ENCODE peak calls at places on chromosomes 16 and 17, in five cellular contexts. T is A549; G is transverse colon; J is HL-60; L is CD8-positive, alpha-beta memory T cell. P is an unnamed sample.

GRCh38 chr17:81397314-81398169 is 2.3 kb downstream of the BAHCC1 start:
- DNase-seq in T (peak), G (peak), J (no peak), L (no peak), P (no peak)

GRCh38 chr16:66484453-66485213 is 57.5 kb downstream of the BEAN1 start:
- DNase-seq in T (no peak), G (no peak), J (no peak), L (no peak), P (no peak)

GRCh38 chr16:48206594-48207242 is 37.4 kb upstream of the LONP2 start:
- DNase-seq in T (no peak), G (no peak), J (no peak), L (no peak), P (no peak)

GRCh38 chr16:85313541-85314208 is 201.4 kb upstream of the CIBAR2 start:
- DNase-seq in T (no peak), G (no peak), J (no peak), L (no peak), P (no peak)

GRCh38 chr16:9206156-9206555 is 114.7 kb downstream of the HAPSTR1 start:
- DNase-seq in T (no peak), G (no peak), J (no peak), L (no peak), P (no peak)

GRCh38 chr17:81471804-81472456 is 40.7 kb downstream of the ACTG1 start:
- DNase-seq in T (peak), G (peak), J (no peak), L (no peak), P (no peak)

GRCh38 chr17:47821424-47822379 is at the start of gene OSBPL7:
- DNase-seq in T (peak), G (peak), J (peak), L (peak), P (no peak)

GRCh38 chr16:86351041-86351784 is 159.1 kb upstream of the FOXF1 start:
- DNase-seq in T (no peak), G (no peak), J (no peak), L (no peak), P (no peak)

GRCh38 chr16:65876624-65877023 is 489.9 kb upstream of the CDH5 start:
- DNase-seq in T (no peak), G (no peak), J (no peak), L (no peak), P (no peak)

GRCh38 chr16:11613381-11614303 is 26.9 kb upstream of the LITAF start:
- DNase-seq in T (no peak), G (peak), J (peak), L (no peak), P (no peak)

GRCh38 chr17:59427425-59427921 is 96.0 kb downstream of the YPEL2 start:
- DNase-seq in T (no peak), G (no peak), J (no peak), L (no peak), P (no peak)

GRCh38 chr16:85086347-85087291 is 25.7 kb downstream of the CIBAR2 start:
- DNase-seq in T (peak), G (peak), J (no peak), L (peak), P (no peak)

GRCh38 chr17:830381-830780 is 48.2 kb downstream of the MRM3 start:
- DNase-seq in T (no peak), G (no peak), J (no peak), L (no peak), P (no peak)
- H3K27ac ChIP-seq in T (no peak), G (no peak), J (no peak), L (no peak), P (no peak)

DNA sequence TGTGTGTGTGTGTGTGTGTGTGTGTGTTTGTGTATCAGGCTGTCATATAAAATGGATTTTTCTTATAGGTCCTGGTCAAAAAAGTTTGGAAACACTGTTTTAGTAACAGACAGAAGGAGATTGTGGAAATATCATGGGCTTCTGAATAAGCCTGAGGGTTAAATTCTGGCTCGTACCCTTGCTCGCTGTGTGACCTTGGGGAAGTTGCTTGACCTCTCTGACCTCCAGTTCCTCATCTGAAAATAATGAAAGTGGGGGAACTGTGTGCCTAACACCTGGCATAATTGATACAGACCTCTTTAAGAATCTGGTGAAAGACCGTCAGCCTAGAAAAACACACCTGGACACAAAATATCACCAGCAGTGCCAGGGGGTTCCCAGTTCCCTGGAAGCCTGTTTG is 25.6 kb upstream of the PIK3R6 start:
- DNase-seq in T (no peak), G (no peak), J (no peak), L (no peak), P (no peak)
- H3K27ac ChIP-seq in T (no peak), G (no peak), J (no peak), L (no peak), P (no peak)

DNA sequence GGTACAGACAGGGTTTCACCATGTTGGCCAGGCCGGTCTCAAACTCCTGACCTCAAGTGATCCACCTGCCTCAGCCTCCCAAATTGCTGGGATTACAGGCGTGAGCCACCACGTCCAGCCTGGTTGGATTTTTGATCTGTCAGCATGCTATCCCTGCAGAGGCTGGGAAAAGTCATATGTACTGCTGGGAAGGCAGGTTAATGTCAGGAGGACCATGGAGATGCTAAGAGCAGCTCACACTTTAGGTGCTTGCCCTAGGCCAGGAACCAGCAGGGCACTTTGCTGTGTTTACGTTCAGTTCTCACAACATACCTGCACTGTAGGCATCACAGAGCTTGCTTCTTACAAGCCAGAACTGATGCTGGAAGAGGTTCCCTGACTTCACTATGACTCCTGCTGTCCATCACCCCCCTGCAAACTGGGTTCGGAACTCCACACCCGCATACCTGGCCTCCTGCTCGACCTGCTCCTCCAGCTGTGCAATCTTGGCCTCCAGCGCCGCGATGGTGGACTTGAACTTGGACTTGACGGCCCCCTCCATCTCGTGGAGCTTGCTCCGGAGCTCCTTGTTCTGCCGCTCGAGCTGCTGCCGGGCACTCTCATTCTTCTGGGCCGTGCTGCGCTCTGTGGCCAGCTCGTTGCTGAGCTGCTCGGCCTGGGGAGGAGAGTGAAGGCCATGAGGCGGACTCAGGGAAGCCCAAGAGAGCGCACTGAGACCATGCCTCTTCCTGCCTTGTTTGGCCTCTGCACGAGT is 66.8 kb downstream of the NDE1 start:
- DNase-seq in T (no peak), G (no peak), J (no peak), L (no peak), P (no peak)
- H3K27ac ChIP-seq in T (no peak), G (no peak), J (no peak), L (no peak), P (no peak)

DNA sequence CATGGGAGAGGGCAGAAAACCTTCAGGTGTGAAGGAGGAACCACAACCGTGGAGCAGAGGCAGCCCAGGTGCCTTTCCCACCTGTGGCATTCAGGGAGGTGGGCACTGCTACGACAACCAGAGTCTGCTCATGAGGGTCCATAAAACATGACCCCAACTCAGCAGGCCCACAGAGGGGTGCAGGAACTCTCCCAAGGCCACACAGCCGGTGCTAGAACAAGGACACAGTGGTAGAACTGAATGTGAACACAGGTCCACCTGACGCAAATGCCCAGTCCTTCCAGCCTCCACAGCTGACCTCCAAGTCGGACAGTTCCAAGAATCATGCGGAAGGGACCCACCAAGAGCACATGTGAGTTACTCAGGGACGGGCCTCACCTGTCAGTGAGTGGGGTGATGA is 76.4 kb downstream of the DNAH17 start:
- DNase-seq in T (no peak), G (no peak), J (no peak), L (peak), P (no peak)
- H3K27ac ChIP-seq in T (peak), G (no peak), J (no peak), L (no peak), P (no peak)

GRCh38 chr17:50477976-50478375 is 684 bp upstream of the RSAD1 start:
- DNase-seq in T (no peak), G (no peak), J (no peak), L (no peak), P (no peak)

GRCh38 chr17:50480142-50480764 is 1.6 kb downstream of the RSAD1 start:
- DNase-seq in T (no peak), G (no peak), J (no peak), L (no peak), P (no peak)

GRCh38 chr17:50480854-50481490 is 2.3 kb downstream of the RSAD1 start:
- DNase-seq in T (no peak), G (no peak), J (no peak), L (no peak), P (no peak)

GRCh38 chr17:50478391-50479361 is at the start of gene RSAD1:
- DNase-seq in T (peak), G (peak), J (peak), L (peak), P (no peak)

DNA sequence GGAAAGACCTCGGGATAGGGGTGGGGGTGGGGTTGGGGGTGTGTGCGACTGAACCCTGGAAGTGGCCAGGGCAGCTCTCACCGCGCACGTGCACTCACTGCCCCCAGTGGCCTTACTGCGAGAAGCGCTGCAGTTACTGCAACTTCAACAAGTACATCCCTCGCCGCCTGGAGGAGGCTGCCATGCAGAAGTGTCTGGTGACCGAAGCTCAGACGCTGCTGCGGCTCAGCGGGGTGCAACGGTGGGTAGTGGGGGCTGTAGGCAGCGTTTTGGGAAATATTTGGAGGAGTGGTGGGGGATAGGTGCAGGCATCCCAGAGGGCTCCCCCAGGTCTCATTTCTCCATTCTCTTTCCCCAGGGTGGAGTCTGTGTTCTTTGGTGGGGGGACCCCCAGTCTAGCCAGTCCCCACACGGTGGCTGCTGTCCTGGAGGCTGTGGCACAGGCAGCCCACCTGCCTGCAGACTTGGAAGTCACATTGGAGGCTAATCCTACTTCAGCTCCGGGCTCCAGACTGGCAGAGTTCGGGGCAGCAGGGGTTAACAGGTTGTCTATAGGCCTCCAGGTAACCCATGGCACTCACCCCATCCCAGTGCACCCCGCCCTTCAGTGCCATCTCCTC is 972 bp downstream of the RSAD1 start:
- DNase-seq in T (peak), G (peak), J (peak), L (peak), P (no peak)
- H3K27ac ChIP-seq in T (peak), G (peak), J (no peak), L (no peak), P (no peak)

DNA sequence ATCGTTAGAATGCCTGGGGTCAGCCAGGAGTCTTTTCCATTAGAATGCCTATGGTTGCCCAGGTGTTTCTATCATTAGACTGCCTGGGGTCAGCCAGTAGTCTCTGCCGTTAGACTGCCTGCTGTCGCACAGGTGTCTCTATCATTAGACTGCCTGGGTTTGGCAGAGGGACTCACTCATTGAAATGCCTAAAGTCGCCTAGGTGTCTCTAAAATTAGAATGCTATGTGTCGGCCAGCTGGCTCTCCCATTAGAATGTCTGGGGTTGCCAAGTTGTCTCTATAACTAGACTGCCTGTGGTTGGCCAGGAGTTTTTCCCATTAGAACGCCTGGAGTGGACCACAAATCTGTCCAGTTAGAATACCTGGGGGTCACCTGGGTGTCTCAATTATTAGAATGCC is 2266.5 kb downstream of the TP53TG3F start:
- DNase-seq in T (no peak), G (no peak), J (no peak), L (no peak), P (no peak)
- H3K27ac ChIP-seq in T (no peak), G (no peak), J (no peak), L (no peak), P (no peak)

GRCh38 chr16:69072640-69072974 is 32.8 kb upstream of the HAS3 start:
- DNase-seq in T (no peak), G (no peak), J (no peak), L (no peak), P (no peak)
- H3K27ac ChIP-seq in T (peak), G (no peak), J (no peak), L (no peak), P (no peak)

DNA sequence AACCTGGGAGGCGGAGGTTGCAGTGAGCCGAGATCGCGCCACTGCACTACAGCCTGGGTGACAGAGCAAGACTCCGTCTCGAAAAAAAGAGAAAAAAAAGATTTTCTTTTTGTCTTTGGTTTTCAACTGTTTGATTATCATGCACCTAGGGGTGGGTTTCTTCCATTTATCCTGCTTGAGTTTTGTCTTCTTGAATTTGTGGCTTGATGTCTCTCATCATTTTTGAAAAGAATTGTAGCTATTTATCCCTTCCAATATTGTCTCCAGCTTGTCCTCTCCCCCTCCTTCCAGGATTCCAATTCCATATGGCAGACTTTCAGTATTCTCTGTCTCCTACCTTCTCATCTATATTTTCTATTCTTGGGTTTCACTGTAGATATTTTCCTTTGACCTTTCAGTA is 7.8 kb downstream of the B9D1 start:
- DNase-seq in T (no peak), G (no peak), J (no peak), L (no peak), P (no peak)
- H3K27ac ChIP-seq in T (no peak), G (no peak), J (no peak), L (no peak), P (no peak)

GRCh38 chr16:53085539-53086450 is 31.0 kb downstream of the CHD9 start:
- DNase-seq in T (no peak), G (no peak), J (no peak), L (no peak), P (no peak)
- H3K27ac ChIP-seq in T (peak), G (peak), J (no peak), L (no peak), P (peak)

P was measured in SK-N-MC.